ENCODE peak calls at places on chromosomes 4 and X, in nine cellular contexts. A, G, U, N, H, B, I, P and C are unnamed samples.
A peak's percentile ranks its signal among the peaks of the same experiment; 100 is the strongest.

GRCh38 chr4:13907255-13907751 is 279.8 kb upstream of the BOD1L1 start:
- DNase-seq in A (peak; percentile 94), G (peak; percentile 99), U (peak; percentile 98), N (no peak), H (peak; percentile 97), B (no peak), I (no peak), P (no peak), C (peak; percentile 99)

GRCh38 chrX:54921427-54922021 is 900 bp downstream of the TRO start:
- DNase-seq in A (peak; percentile 28), G (peak; percentile 67), U (peak; percentile 31), N (peak; percentile 40), H (peak; percentile 80), B (no peak), I (peak; percentile 57), P (no peak), C (peak; percentile 5)

GRCh38 chr4:153521467-153521866 is 55.3 kb downstream of the TMEM131L start:
- DNase-seq in A (no peak), G (no peak), U (no peak), N (no peak), H (no peak), B (no peak), I (no peak), P (no peak), C (no peak)

GRCh38 chr4:129623233-129623632 is 527.3 kb downstream of the C4orf33 start:
- DNase-seq in A (no peak), G (no peak), U (no peak), N (no peak), H (no peak), B (no peak), I (no peak), P (no peak), C (no peak)

GRCh38 chr4:87056884-87057283 is 122.1 kb downstream of the AFF1 start:
- DNase-seq in A (no peak), G (no peak), U (no peak), N (no peak), H (no peak), B (no peak), I (no peak), P (no peak), C (no peak)

GRCh38 chr4:107692197-107692596 is 27.8 kb downstream of the PAPSS1 start:
- DNase-seq in A (no peak), G (no peak), U (no peak), N (no peak), H (no peak), B (no peak), I (no peak), P (no peak), C (no peak)

GRCh38 chrX:66638591-66639500 is at the start of gene EDA2R:
- DNase-seq in A (peak; percentile 88), G (peak; percentile 89), U (peak; percentile 73), N (no peak), H (peak; percentile 48), B (peak; percentile 34), I (peak; percentile 6), P (no peak), C (peak; percentile 32)

GRCh38 chrX:154727418-154728323 is 23.2 kb downstream of the GAB3 start:
- DNase-seq in A (no peak), G (peak; percentile 57), U (no peak), N (no peak), H (peak; percentile 60), B (peak; percentile 51), I (no peak), P (peak; percentile 60), C (no peak)

GRCh38 chr4:6359536-6360308 is 90.1 kb downstream of the WFS1 start:
- DNase-seq in A (no peak), G (no peak), U (no peak), N (no peak), H (no peak), B (no peak), I (no peak), P (no peak), C (no peak)

GRCh38 chr4:96063639-96064038 is 223.7 kb downstream of the PDHA2 start:
- DNase-seq in A (no peak), G (no peak), U (no peak), N (no peak), H (no peak), B (no peak), I (no peak), P (no peak), C (no peak)

GRCh38 chrX:19964017-19964710 is 26.7 kb downstream of the BCLAF3 start:
- DNase-seq in A (peak; percentile 13), G (peak; percentile 1), U (no peak), N (no peak), H (no peak), B (no peak), I (peak; percentile 11), P (no peak), C (no peak)

GRCh38 chr4:133003169-133003568 is 145.9 kb upstream of the PCDH10 start:
- DNase-seq in A (no peak), G (no peak), U (no peak), N (no peak), H (no peak), B (no peak), I (no peak), P (no peak), C (no peak)

GRCh38 chrX:71160475-71160874 is 15.8 kb downstream of the NLGN3 start:
- DNase-seq in A (no peak), G (no peak), U (no peak), N (no peak), H (no peak), B (no peak), I (no peak), P (no peak), C (no peak)

GRCh38 chrX:7083021-7083420 is 64.5 kb upstream of the STS start:
- DNase-seq in A (no peak), G (no peak), U (no peak), N (no peak), H (no peak), B (no peak), I (no peak), P (no peak), C (no peak)

GRCh38 chrX:63503541-63503940 is 152.4 kb upstream of the SPIN4 start:
- DNase-seq in A (no peak), G (peak; percentile 20), U (no peak), N (no peak), H (no peak), B (no peak), I (no peak), P (no peak), C (no peak)

GRCh38 chr4:80307774-80308465 is 27.6 kb upstream of the CFAP299 start:
- DNase-seq in A (no peak), G (peak; percentile 79), U (peak; percentile 72), N (peak; percentile 36), H (peak; percentile 52), B (no peak), I (no peak), P (no peak), C (no peak)

GRCh38 chr4:90536408-90536807 is 409.2 kb downstream of the CCSER1 start:
- DNase-seq in A (no peak), G (no peak), U (no peak), N (no peak), H (no peak), B (no peak), I (no peak), P (no peak), C (no peak)

GRCh38 chr4:5971077-5971447 is 47.2 kb downstream of the C4orf50 start:
- DNase-seq in A (no peak), G (no peak), U (no peak), N (no peak), H (no peak), B (no peak), I (no peak), P (no peak), C (no peak)

GRCh38 chr4:70948665-70949284 is 44.7 kb upstream of the DCK start:
- DNase-seq in A (no peak), G (no peak), U (no peak), N (no peak), H (no peak), B (no peak), I (no peak), P (no peak), C (no peak)

GRCh38 chrX:11757729-11758399 is at the start of gene MSL3:
- DNase-seq in A (peak; percentile 73), G (peak; percentile 63), U (no peak), N (peak; percentile 33), H (peak; percentile 56), B (peak; percentile 76), I (peak; percentile 67), P (peak; percentile 73), C (no peak)

GRCh38 chr4:120922390-120923200 is at the start of gene PRDM5:
- DNase-seq in A (peak; percentile 63), G (peak; percentile 64), U (peak; percentile 3), N (peak; percentile 9), H (peak; percentile 71), B (peak; percentile 65), I (peak; percentile 31), P (peak; percentile 38), C (no peak)

GRCh38 chr4:125140966-125141495 is 173.7 kb upstream of the FAT4 start:
- DNase-seq in A (no peak), G (peak; percentile 43), U (peak; percentile 38), N (no peak), H (peak; percentile 19), B (no peak), I (no peak), P (no peak), C (no peak)

GRCh38 chrX:12138366-12139313 is at the start of gene FRMPD4:
- DNase-seq in A (peak; percentile 11), G (peak; percentile 20), U (no peak), N (peak; percentile 1), H (no peak), B (no peak), I (no peak), P (no peak), C (no peak)